ENCODE peak calls at places on chromosome X, in eight cellular contexts. U is AG08396; M is EL; Q is M059J; A is astrocyte of the hippocampus; K is GM20000; C is iPS-NIHi11; T is activated CD4-positive, alpha-beta T cell treated with anti-CD3 and anti-CD28 coated beads, Interleukin-2, amount 10 ng/mL, durations not matched to agents 7 days and 5 days. J is an unnamed sample.

GRCh38 chrX:155956649-155957048 is 40.8 kb upstream of the IL9R start:
- DNase-seq in T (no peak), A (peak), U (no peak), C (no peak), K (no peak), Q (peak), M (no peak), J (no peak)

GRCh38 chrX:40145001-40145631 is 47.4 kb upstream of the BCOR start:
- DNase-seq in C (no peak), T (no peak), U (peak), M (peak), A (no peak), Q (no peak), K (peak), J (no peak)

GRCh38 chrX:75303795-75304194 is 29.9 kb downstream of the UPRT start:
- DNase-seq in K (no peak), T (no peak), Q (peak), A (peak), C (no peak), M (peak), U (no peak), J (no peak)

GRCh38 chrX:128698528-128698927 is 646.3 kb upstream of the ACTRT1 start:
- DNase-seq in A (no peak), U (no peak), M (no peak), K (no peak), T (no peak), Q (no peak), C (no peak), J (no peak)

GRCh38 chrX:23114256-23114655 is 114.5 kb downstream of the DDX53 start:
- DNase-seq in K (no peak), C (no peak), A (no peak), Q (no peak), T (no peak), U (no peak), M (no peak), J (no peak)

GRCh38 chrX:140502491-140503229 is 2.2 kb downstream of the SOX3 start:
- DNase-seq in K (no peak), T (no peak), U (no peak), Q (no peak), A (peak), C (no peak), M (no peak), J (no peak)

GRCh38 chrX:103405009-103405333 is 28.6 kb downstream of the BEX3 start:
- DNase-seq in A (no peak), T (no peak), M (no peak), U (no peak), C (no peak), Q (no peak), K (no peak), J (no peak)

GRCh38 chrX:150196300-150196699 is 166.8 kb upstream of the MAMLD1 start:
- DNase-seq in U (no peak), A (no peak), Q (no peak), M (no peak), T (no peak), C (peak), K (no peak), J (no peak)

GRCh38 chrX:78104447-78105176 is 564 bp downstream of the PGK1 start:
- DNase-seq in Q (peak), M (peak), U (peak), C (peak), A (peak), T (peak), K (peak), J (peak)

GRCh38 chrX:55057691-55058249 is 17.1 kb upstream of the PAGE2B start:
- DNase-seq in Q (peak), A (peak), K (peak), U (peak), C (peak), T (peak), M (peak), J (peak)

GRCh38 chrX:142005532-142005931 is 101.8 kb downstream of the MAGEC1 start:
- DNase-seq in T (no peak), C (no peak), A (no peak), M (no peak), U (no peak), K (no peak), Q (no peak), J (no peak)

GRCh38 chrX:37666516-37666915 is 19.1 kb upstream of the XK start:
- DNase-seq in Q (no peak), A (no peak), K (no peak), M (no peak), C (no peak), T (no peak), U (no peak), J (no peak)

GRCh38 chrX:51614353-51614752 is 4.4 kb downstream of the CENPVL3 start:
- DNase-seq in Q (peak), C (peak), M (peak), U (peak), K (peak), T (peak), A (peak), J (peak)

GRCh38 chrX:2351321-2351720 is 149.5 kb downstream of the DHRSX start:
- DNase-seq in T (no peak), C (no peak), Q (peak), A (peak), K (no peak), M (peak), U (peak), J (peak)

GRCh38 chrX:23890933-23891332 is 16.8 kb downstream of the APOO start:
- DNase-seq in T (no peak), A (no peak), U (no peak), M (no peak), C (no peak), Q (peak), K (no peak), J (peak)

GRCh38 chrX:121336831-121337421 is 289.5 kb downstream of the GLUD2 start:
- DNase-seq in A (no peak), U (no peak), Q (no peak), M (no peak), T (no peak), C (no peak), K (no peak), J (no peak)

GRCh38 chrX:49921109-49921508 is 1.3 kb upstream of the CLCN5 start:
- DNase-seq in K (no peak), A (no peak), C (no peak), U (no peak), M (no peak), T (no peak), Q (no peak), J (no peak)

GRCh38 chrX:131801911-131802310 is 221.2 kb upstream of the STK26 start:
- DNase-seq in M (no peak), A (no peak), K (no peak), C (no peak), Q (no peak), U (no peak), T (no peak), J (peak)

GRCh38 chrX:119692241-119693031 is 532 bp downstream of the SEPTIN6 start:
- DNase-seq in C (peak), K (no peak), T (peak), Q (peak), M (peak), A (peak), U (peak), J (no peak)

GRCh38 chrX:19723427-19723826 is 164.0 kb downstream of the SH3KBP1 start:
- DNase-seq in C (no peak), Q (peak), K (no peak), U (no peak), T (no peak), A (no peak), M (peak), J (no peak)

GRCh38 chrX:136209016-136209738 is 42.0 kb downstream of the MAP7D3 start:
- DNase-seq in A (peak), Q (peak), T (peak), M (peak), C (peak), K (no peak), U (peak), J (peak)